ENCODE peak calls at places on chromosomes 7 and 10, in four cellular contexts. H is iPS DF 6.9; J is CD8-positive, alpha-beta T cell; A is neuronal stem cell. U is an unnamed sample.

GRCh38 chr10:127853868-127854768 is 38.6 kb downstream of the CLRN3 start:
- DNase-seq in H (peak; percentile 75), J (peak; percentile 46), A (peak; percentile 73), U (no peak)

GRCh38 chr7:149422914-149423285 is 38.0 kb downstream of the ZNF777 start:
- DNase-seq in H (no peak), J (peak; percentile 30), A (no peak), U (no peak)

GRCh38 chr10:1932617-1933016 is 195.3 kb upstream of the ADARB2 start:
- DNase-seq in H (no peak), J (no peak), A (no peak), U (no peak)

GRCh38 chr10:29630205-29631048 is 4.3 kb downstream of the SVIL start:
- DNase-seq in H (no peak), J (no peak), A (no peak), U (no peak)

GRCh38 chr10:55263327-55263726 is 462.3 kb upstream of the PCDH15 start:
- DNase-seq in H (no peak), J (no peak), A (no peak), U (no peak)

GRCh38 chr7:81515009-81515408 is 254.8 kb downstream of the HGF start:
- DNase-seq in H (no peak), J (no peak), A (no peak), U (no peak)

GRCh38 chr7:132964886-132965285 is 117.0 kb downstream of the CHCHD3 start:
- DNase-seq in H (no peak), J (no peak), A (no peak), U (no peak)

GRCh38 chr7:100435401-100436304 is 644 bp downstream of the PPP1R35 start:
- DNase-seq in H (no peak), J (peak; percentile 55), A (no peak), U (peak; percentile 15)

GRCh38 chr10:14302035-14302434 is 28.7 kb downstream of the FRMD4A start:
- DNase-seq in H (peak; percentile 5), J (no peak), A (no peak), U (no peak)

GRCh38 chr10:23095966-23096813 is 811 bp downstream of the MSRB2 start:
- DNase-seq in H (no peak), J (peak; percentile 17), A (peak; percentile 24), U (no peak)

GRCh38 chr10:11793762-11794479 is 29.2 kb upstream of the PROSER2 start:
- DNase-seq in H (no peak), J (no peak), A (no peak), U (no peak)

GRCh38 chr10:13717936-13718772 is 131.4 kb downstream of the PRPF18 start:
- DNase-seq in H (no peak), J (peak; percentile 46), A (no peak), U (no peak)

DNA sequence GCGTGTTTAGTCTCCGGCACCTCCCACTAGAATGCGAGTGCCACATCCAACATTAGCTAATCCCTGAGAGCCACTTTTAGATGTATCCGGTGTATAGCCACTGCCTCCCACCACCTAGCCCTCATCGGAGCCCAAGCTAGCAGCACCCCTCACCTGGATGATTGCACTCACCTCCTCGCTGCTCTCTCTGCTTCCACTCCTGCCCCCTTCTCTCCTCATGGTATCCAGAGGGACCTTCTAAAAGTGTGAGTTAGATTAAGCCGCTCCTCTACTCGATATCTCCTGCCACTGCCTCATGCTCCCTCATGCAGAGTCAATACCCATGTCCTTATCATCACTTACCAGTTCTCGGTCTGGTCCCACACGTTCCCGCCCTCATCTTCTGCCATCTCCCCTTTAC is 125.3 kb downstream of the RAB11FIP2 start:
- DNase-seq in H (no peak), J (no peak), A (no peak), U (no peak)
- H3K4me1 ChIP-seq in H (no peaks in the 10 kb centered on the region), J (no peaks in the 10 kb centered on the region), A (peaks cover 3% of the 10 kb centered on the region), U (no peaks in the 10 kb centered on the region)

DNA sequence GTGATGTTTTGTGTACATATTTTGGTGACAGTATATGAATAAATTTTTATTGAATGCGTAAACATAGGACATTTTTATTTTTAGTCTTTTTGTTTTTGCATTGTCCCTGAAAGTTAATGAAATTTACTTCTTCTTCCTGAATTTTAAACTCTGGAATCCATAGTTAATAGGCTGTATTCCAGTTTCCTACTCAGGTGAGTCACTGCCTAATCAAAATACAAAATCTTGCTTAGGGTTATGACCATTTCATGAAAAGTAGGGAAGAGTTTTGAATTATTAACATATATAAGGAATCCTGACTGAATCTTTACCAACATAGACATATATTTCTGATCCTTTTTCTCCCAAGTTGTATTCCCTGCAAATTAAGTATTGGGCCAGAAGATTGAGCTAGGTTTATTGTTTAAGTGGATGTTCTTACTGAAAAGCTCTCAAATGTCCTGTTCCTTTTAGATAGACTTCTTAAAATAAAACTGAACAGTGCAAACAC is 2.6 kb downstream of the CREM start:
- DNase-seq in H (no peak), J (no peak), A (no peak), U (no peak)
- H3K4me3 ChIP-seq in H (no peak overlapping the region), J (no peak overlapping the region), A (no peak overlapping the region), U (no peak overlapping the region)

GRCh38 chr7:2373124-2373556 is 18.5 kb downstream of the EIF3B start:
- DNase-seq in H (no peak), J (no peak), A (no peak), U (no peak)

GRCh38 chr7:2373646-2374045 is 19.0 kb downstream of the EIF3B start:
- DNase-seq in H (no peak), J (no peak), A (no peak), U (no peak)

GRCh38 chr7:2371329-2371728 is 16.7 kb downstream of the EIF3B start:
- DNase-seq in H (no peak), J (no peak), A (no peak), U (no peak)

GRCh38 chr7:2372724-2373123 is 18.1 kb downstream of the EIF3B start:
- DNase-seq in H (no peak), J (no peak), A (no peak), U (no peak)

GRCh38 chr7:2369139-2369538 is 14.5 kb downstream of the EIF3B start:
- DNase-seq in H (no peak), J (no peak), A (no peak), U (no peak)
- H3K4me1 ChIP-seq in H (no peaks in the 10 kb centered on the region), J (no peaks in the 10 kb centered on the region), A (no peaks in the 10 kb centered on the region), U (no peaks in the 10 kb centered on the region)

DNA sequence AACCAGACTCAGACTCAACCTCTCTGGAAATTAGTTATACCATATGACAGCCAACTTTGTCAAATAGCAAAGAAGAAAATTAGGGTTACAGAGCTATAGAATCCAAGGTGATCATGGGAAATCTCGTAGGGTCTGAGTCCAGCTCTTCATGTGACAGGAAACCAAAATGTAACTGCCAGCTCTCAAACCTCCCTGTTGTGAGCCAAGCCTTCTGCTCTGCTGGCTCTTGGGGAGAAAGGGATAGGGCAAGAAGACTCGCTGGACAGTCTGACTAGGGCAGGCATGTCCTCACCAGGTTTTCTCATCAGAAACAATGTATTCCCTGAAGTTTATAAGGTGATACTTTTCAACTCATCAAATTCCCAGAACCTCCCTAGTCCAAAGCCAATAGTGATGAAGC is 63.0 kb downstream of the CDHR3 start:
- DNase-seq in H (no peak), J (no peak), A (no peak), U (no peak)
- H3K4me3 ChIP-seq in H (no peak overlapping the region), J (no peak overlapping the region), A (no peak overlapping the region), U (no peak overlapping the region)

GRCh38 chr7:116569737-116570136 is 44.9 kb downstream of the CAV1 start:
- DNase-seq in H (no peak), J (no peak), A (no peak), U (no peak)
- H3K4me1 ChIP-seq in H (no peaks in the 10 kb centered on the region), J (no peaks in the 10 kb centered on the region), A (no peaks in the 10 kb centered on the region), U (no peaks in the 10 kb centered on the region)

GRCh38 chr7:50359258-50359994 is 54.9 kb downstream of the IKZF1 start:
- DNase-seq in H (no peak), J (no peak), A (no peak), U (no peak)

GRCh38 chr7:50357346-50357745 is 52.8 kb downstream of the IKZF1 start:
- DNase-seq in H (no peak), J (no peak), A (no peak), U (no peak)

GRCh38 chr7:50359995-50360925 is 55.7 kb downstream of the IKZF1 start:
- DNase-seq in H (no peak), J (peak; percentile 82), A (no peak), U (peak; percentile 76)

GRCh38 chr7:50358306-50358705 is 53.8 kb downstream of the IKZF1 start:
- DNase-seq in H (no peak), J (no peak), A (no peak), U (no peak)

GRCh38 chr7:50358808-50359207 is 54.3 kb downstream of the IKZF1 start:
- DNase-seq in H (no peak), J (no peak), A (no peak), U (no peak)
- H3K4me3 ChIP-seq in H (no peak overlapping the region), J (no peak overlapping the region), A (no peak overlapping the region), U (no peak overlapping the region)

GRCh38 chr7:69661342-69661741 is 63.1 kb downstream of the AUTS2 start:
- DNase-seq in H (no peak), J (no peak), A (no peak), U (no peak)

GRCh38 chr7:69657331-69657730 is 59.1 kb downstream of the AUTS2 start:
- DNase-seq in H (no peak), J (no peak), A (no peak), U (no peak)

GRCh38 chr7:69656890-69657289 is 58.6 kb downstream of the AUTS2 start:
- DNase-seq in H (no peak), J (no peak), A (no peak), U (no peak)

GRCh38 chr7:69656077-69656476 is 57.8 kb downstream of the AUTS2 start:
- DNase-seq in H (no peak), J (no peak), A (no peak), U (no peak)

DNA sequence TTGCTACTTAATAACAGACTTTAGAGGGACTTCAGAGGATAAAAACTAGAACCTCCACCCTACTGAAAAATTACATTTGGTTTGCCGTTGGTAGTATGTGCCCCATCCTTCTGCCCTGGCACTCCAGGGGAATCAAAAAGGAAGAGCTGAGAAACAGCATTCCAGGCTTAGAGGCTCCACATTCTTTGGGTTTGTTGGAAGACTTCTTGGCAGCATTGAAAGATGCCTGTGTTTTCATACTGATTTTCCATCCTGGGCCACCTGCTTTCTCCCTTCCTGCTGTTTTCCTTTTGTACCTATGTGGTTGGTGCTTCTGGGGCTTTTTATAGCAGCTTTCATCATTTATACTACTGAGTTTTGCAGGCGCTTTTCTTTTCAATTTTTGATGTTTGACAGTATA is 61.7 kb downstream of the AUTS2 start:
- DNase-seq in H (no peak), J (no peak), A (no peak), U (no peak)
- H3K4me1 ChIP-seq in H (peaks cover 3% of the 10 kb centered on the region), J (no peaks in the 10 kb centered on the region), A (peaks cover 7% of the 10 kb centered on the region), U (no peaks in the 10 kb centered on the region)

GRCh38 chr10:87505366-87506113 is 847 bp downstream of the MINPP1 start:
- DNase-seq in H (no peak), J (peak; percentile 38), A (peak; percentile 35), U (no peak)

GRCh38 chr10:87504307-87504666 is 406 bp upstream of the MINPP1 start:
- DNase-seq in H (no peak), J (no peak), A (no peak), U (no peak)

GRCh38 chr10:87504667-87505365 is at the start of gene MINPP1:
- DNase-seq in H (no peak), J (peak; percentile 71), A (peak; percentile 76), U (peak; percentile 37)

GRCh38 chr10:87507879-87508278 is 3.2 kb downstream of the MINPP1 start:
- DNase-seq in H (no peak), J (no peak), A (no peak), U (no peak)

DNA sequence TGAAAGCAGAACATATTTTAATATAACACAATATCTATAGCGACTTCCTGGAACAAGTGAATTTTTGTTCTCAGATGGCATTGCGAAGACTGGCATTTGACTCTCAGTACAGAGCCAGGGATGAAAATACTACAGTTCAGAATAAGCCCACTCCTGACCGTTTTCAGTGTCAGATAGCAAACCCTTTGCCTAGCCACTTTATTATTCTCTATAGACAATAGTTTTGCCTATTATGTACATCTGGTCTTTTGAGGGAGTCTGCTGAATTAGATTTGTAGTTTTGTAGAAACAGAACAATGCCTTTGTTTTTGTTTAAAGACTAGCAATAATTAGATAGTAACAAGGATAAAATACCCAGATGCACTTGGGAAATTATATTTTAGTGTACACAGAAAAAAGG is 2.3 kb downstream of the MINPP1 start:
- DNase-seq in H (no peak), J (no peak), A (no peak), U (no peak)
- H3K4me3 ChIP-seq in H (no peak overlapping the region), J (no peak overlapping the region), A (no peak overlapping the region), U (no peak overlapping the region)

U was measured in effector memory CD4-positive, alpha-beta T cell.